ENCODE peak calls at places on chromosome 17, in eight cellular contexts. O is PC-3; N is progenitor cell of endocrine pancreas; Q is neuronal stem cell; K is lower lobe of right lung; U is stimulated activated effector memory CD8-positive, alpha-beta T cell treated with anti-CD3 and anti-CD28 coated beads, Interleukin-12 subunit alpha, Interleukin-12 subunit beta, amount 100 ng/mL, for 72 hours; S is naive thymus-derived CD8-positive, alpha-beta T cell; A is stimulated activated CD8-positive, alpha-beta memory T cell treated with anti-CD3 and anti-CD28 coated beads, Interleukin-15, amount 100 ng/mL, for 48 hours. J is an unnamed sample.

GRCh38 chr17:69643686-69644085 is 229.2 kb downstream of the MAP2K6 start:
- DNase-seq in O (no peak), N (no peak), Q (no peak), K (no peak), U (no peak), S (no peak), A (no peak), J (no peak)

GRCh38 chr17:9522074-9522473 is 53.5 kb downstream of the STX8 start:
- DNase-seq in O (peak; percentile 54), N (no peak), Q (peak; percentile 40), K (no peak), U (no peak), S (no peak), A (no peak), J (peak; percentile 3)

GRCh38 chr17:81931189-81931556 is 3.6 kb upstream of the MAFG start:
- DNase-seq in O (no peak), N (no peak), Q (no peak), K (no peak), U (no peak), S (no peak), A (no peak), J (no peak)

GRCh38 chr17:76567634-76568432 is 17.8 kb downstream of the ST6GALNAC2 start:
- DNase-seq in O (peak; percentile 22), N (no peak), Q (no peak), K (peak; percentile 74), U (no peak), S (no peak), A (no peak), J (no peak)

GRCh38 chr17:21214777-21215541 is 998 bp upstream of the TMEM11 start:
- DNase-seq in O (peak; percentile 11), N (no peak), Q (peak; percentile 20), K (peak; percentile 56), U (no peak), S (no peak), A (no peak), J (no peak)

GRCh38 chr17:59441459-59442096 is 110.1 kb downstream of the YPEL2 start:
- DNase-seq in O (no peak), N (no peak), Q (no peak), K (no peak), U (no peak), S (no peak), A (no peak), J (no peak)

GRCh38 chr17:7191571-7192270 is 12.6 kb upstream of the ASGR1 start:
- DNase-seq in O (peak; percentile 34), N (no peak), Q (peak; percentile 73), K (peak; percentile 57), U (no peak), S (no peak), A (no peak), J (peak; percentile 63)

GRCh38 chr17:17142556-17142955 is 63.6 kb downstream of the PLD6 start:
- DNase-seq in O (no peak), N (no peak), Q (no peak), K (no peak), U (no peak), S (no peak), A (no peak), J (no peak)

GRCh38 chr17:38528101-38528500 is 77.7 kb downstream of the SRCIN1 start:
- DNase-seq in O (peak; percentile 4), N (no peak), Q (no peak), K (no peak), U (no peak), S (no peak), A (no peak), J (no peak)

GRCh38 chr17:61253293-61253801 is 146.3 kb upstream of the TBX2 start:
- DNase-seq in O (no peak), N (no peak), Q (no peak), K (no peak), U (no peak), S (no peak), A (no peak), J (no peak)

GRCh38 chr17:33895491-33895890 is 359.6 kb upstream of the CCL2 start:
- DNase-seq in O (no peak), N (no peak), Q (no peak), K (no peak), U (no peak), S (no peak), A (no peak), J (no peak)

GRCh38 chr17:45428050-45428953 is 4.4 kb downstream of the ARHGAP27 start:
- DNase-seq in O (peak; percentile 87), N (peak; percentile 81), Q (no peak), K (peak; percentile 85), U (peak; percentile 95), S (peak; percentile 71), A (peak; percentile 66), J (peak; percentile 82)

GRCh38 chr17:35057332-35057915 is 6.1 kb downstream of the RFFL start:
- DNase-seq in O (peak; percentile 69), N (no peak), Q (no peak), K (no peak), U (no peak), S (no peak), A (no peak), J (no peak)

GRCh38 chr17:82440377-82440981 is 10.1 kb downstream of the CYBC1 start:
- DNase-seq in O (no peak), N (no peak), Q (no peak), K (peak; percentile 68), U (no peak), S (no peak), A (no peak), J (no peak)

GRCh38 chr17:73151888-73152633 is 12.7 kb upstream of the SSTR2 start:
- DNase-seq in O (peak; percentile 25), N (no peak), Q (no peak), K (no peak), U (no peak), S (no peak), A (no peak), J (no peak)

GRCh38 chr17:78999056-78999768 is 10.4 kb downstream of the CANT1 start:
- DNase-seq in O (peak; percentile 30), N (no peak), Q (no peak), K (no peak), U (no peak), S (no peak), A (no peak), J (no peak)

GRCh38 chr17:52465407-52465806 is 306.9 kb upstream of the CA10 start:
- DNase-seq in O (no peak), N (no peak), Q (no peak), K (no peak), U (no peak), S (no peak), A (no peak), J (no peak)

GRCh38 chr17:36813957-36814356 is 123.3 kb upstream of the LHX1 start:
- DNase-seq in O (no peak), N (no peak), Q (no peak), K (no peak), U (no peak), S (no peak), A (no peak), J (no peak)

GRCh38 chr17:42287305-42288077 is 807 bp upstream of the STAT5A start:
- DNase-seq in O (no peak), N (no peak), Q (no peak), K (peak; percentile 71), U (peak; percentile 85), S (peak; percentile 35), A (peak; percentile 55), J (no peak)

GRCh38 chr17:40317880-40318834 is 9.2 kb downstream of the RARA start:
- DNase-seq in O (peak; percentile 91), N (peak; percentile 84), Q (peak; percentile 92), K (peak; percentile 96), U (peak; percentile 93), S (peak; percentile 85), A (peak; percentile 91), J (peak; percentile 93)

GRCh38 chr17:77996256-77996655 is 37.8 kb downstream of the TNRC6C start:
- DNase-seq in O (no peak), N (no peak), Q (no peak), K (no peak), U (no peak), S (no peak), A (no peak), J (no peak)

GRCh38 chr17:79064026-79064425 is 10.6 kb upstream of the ENGASE start:
- DNase-seq in O (no peak), N (no peak), Q (no peak), K (no peak), U (no peak), S (no peak), A (no peak), J (no peak)

GRCh38 chr17:60864674-60865080 is 187.0 kb downstream of the BCAS3 start:
- DNase-seq in O (no peak), N (no peak), Q (no peak), K (no peak), U (no peak), S (no peak), A (no peak), J (no peak)

GRCh38 chr17:17221329-17221728 is 15.2 kb upstream of the PLD6 start:
- DNase-seq in O (no peak), N (no peak), Q (no peak), K (no peak), U (no peak), S (no peak), A (no peak), J (no peak)

GRCh38 chr17:61724777-61725176 is 133.8 kb upstream of the NACA2 start:
- DNase-seq in O (no peak), N (no peak), Q (no peak), K (no peak), U (no peak), S (no peak), A (no peak), J (no peak)

GRCh38 chr17:78399028-78399692 is 20.7 kb downstream of the PGS1 start:
- DNase-seq in O (no peak), N (no peak), Q (no peak), K (no peak), U (no peak), S (no peak), A (no peak), J (no peak)

GRCh38 chr17:29124931-29125270 is 55.3 kb downstream of the MYO18A start:
- DNase-seq in O (peak; percentile 57), N (no peak), Q (no peak), K (peak; percentile 91), U (no peak), S (no peak), A (no peak), J (no peak)

GRCh38 chr17:78597923-78598545 is 20.8 kb upstream of the DNAH17 start:
- DNase-seq in O (no peak), N (no peak), Q (no peak), K (no peak), U (no peak), S (no peak), A (no peak), J (peak; percentile 26)

GRCh38 chr17:75764711-75765421 is at the start of gene GALK1:
- DNase-seq in O (peak; percentile 72), N (peak; percentile 58), Q (peak; percentile 63), K (peak; percentile 88), U (peak; percentile 80), S (peak; percentile 50), A (peak; percentile 55), J (peak; percentile 74)

GRCh38 chr17:55601874-55602364 is 90.7 kb upstream of the SMIM36 start:
- DNase-seq in O (peak; percentile 77), N (no peak), Q (peak; percentile 71), K (no peak), U (no peak), S (no peak), A (no peak), J (peak; percentile 39)

GRCh38 chr17:37117743-37118142 is 169.0 kb downstream of the AATF start:
- DNase-seq in O (no peak), N (no peak), Q (no peak), K (no peak), U (no peak), S (no peak), A (no peak), J (no peak)

GRCh38 chr17:81020767-81021497 is 14.0 kb upstream of the BAIAP2 start:
- DNase-seq in O (no peak), N (no peak), Q (no peak), K (peak; percentile 83), U (no peak), S (no peak), A (no peak), J (no peak)